ENCODE peak calls at places on chromosome 12, in four cellular contexts. One of them, this sample, is unnamed.
A peak's percentile ranks its signal among the peaks of the same experiment; 100 is the strongest.

GRCh38 chr12:76186507-76186906 is 102.0 kb upstream of the NAP1L1 start:
- DNase-seq in mammary epithelial cell: no peak
- DNase-seq in activated B cell treated with CpG ODN at 0.5 μM for 24 hours: no peak
- DNase-seq in endothelial cell: no peak
- DNase-seq in this sample: no peak

GRCh38 chr12:15220961-15221885 is at the start of gene RERG:
- DNase-seq in endothelial cell: peak; percentile 96
- DNase-seq in activated B cell treated with CpG ODN at 0.5 μM for 24 hours: peak; percentile 72
- DNase-seq in mammary epithelial cell: peak; percentile 54
- DNase-seq in this sample: peak; percentile 83

GRCh38 chr12:104482748-104483147 is 26.0 kb downstream of the CHST11 start:
- DNase-seq in endothelial cell: no peak
- DNase-seq in mammary epithelial cell: no peak
- DNase-seq in activated B cell treated with CpG ODN at 0.5 μM for 24 hours: no peak
- DNase-seq in this sample: no peak

GRCh38 chr12:88633312-88633711 is 53.0 kb upstream of the KITLG start:
- DNase-seq in mammary epithelial cell: no peak
- DNase-seq in activated B cell treated with CpG ODN at 0.5 μM for 24 hours: no peak
- DNase-seq in endothelial cell: no peak
- DNase-seq in this sample: no peak

GRCh38 chr12:31518680-31519227 is 72.2 kb downstream of the DENND5B start:
- DNase-seq in activated B cell treated with CpG ODN at 0.5 μM for 24 hours: no peak
- DNase-seq in endothelial cell: no peak
- DNase-seq in mammary epithelial cell: peak; percentile 97
- DNase-seq in this sample: no peak

GRCh38 chr12:75487310-75487709 is 6.8 kb downstream of the GLIPR1 start:
- DNase-seq in activated B cell treated with CpG ODN at 0.5 μM for 24 hours: no peak
- DNase-seq in mammary epithelial cell: no peak
- DNase-seq in endothelial cell: no peak
- DNase-seq in this sample: no peak

GRCh38 chr12:102096855-102097254 is 23.1 kb downstream of the NUP37 start:
- DNase-seq in activated B cell treated with CpG ODN at 0.5 μM for 24 hours: no peak
- DNase-seq in mammary epithelial cell: no peak
- DNase-seq in endothelial cell: no peak
- DNase-seq in this sample: no peak

GRCh38 chr12:3238196-3238595 is 161.0 kb downstream of the TSPAN9 start:
- DNase-seq in activated B cell treated with CpG ODN at 0.5 μM for 24 hours: no peak
- DNase-seq in mammary epithelial cell: no peak
- DNase-seq in endothelial cell: no peak
- DNase-seq in this sample: no peak

GRCh38 chr12:106984588-106985137 is 2.3 kb downstream of the MTERF2 start:
- DNase-seq in endothelial cell: no peak
- DNase-seq in activated B cell treated with CpG ODN at 0.5 μM for 24 hours: no peak
- DNase-seq in mammary epithelial cell: no peak
- DNase-seq in this sample: no peak

GRCh38 chr12:101634724-101635123 is 40.0 kb downstream of the MYBPC1 start:
- DNase-seq in activated B cell treated with CpG ODN at 0.5 μM for 24 hours: no peak
- DNase-seq in mammary epithelial cell: no peak
- DNase-seq in endothelial cell: no peak
- DNase-seq in this sample: peak; percentile 56

GRCh38 chr12:111274820-111275219 is 94.1 kb downstream of the PHETA1 start:
- DNase-seq in mammary epithelial cell: no peak
- DNase-seq in activated B cell treated with CpG ODN at 0.5 μM for 24 hours: no peak
- DNase-seq in endothelial cell: no peak
- DNase-seq in this sample: no peak

GRCh38 chr12:90984114-90984513 is 20.7 kb downstream of the EPYC start:
- DNase-seq in endothelial cell: no peak
- DNase-seq in mammary epithelial cell: no peak
- DNase-seq in activated B cell treated with CpG ODN at 0.5 μM for 24 hours: no peak
- DNase-seq in this sample: no peak

GRCh38 chr12:3284411-3284810 is 206.6 kb upstream of the PRMT8 start:
- DNase-seq in mammary epithelial cell: no peak
- DNase-seq in activated B cell treated with CpG ODN at 0.5 μM for 24 hours: no peak
- DNase-seq in endothelial cell: no peak
- DNase-seq in this sample: no peak

GRCh38 chr12:15788266-15789214 is 648 bp downstream of the EPS8 start:
- DNase-seq in endothelial cell: peak; percentile 24
- DNase-seq in activated B cell treated with CpG ODN at 0.5 μM for 24 hours: no peak
- DNase-seq in mammary epithelial cell: peak; percentile 75
- DNase-seq in this sample: peak; percentile 48

GRCh38 chr12:46921048-46921753 is 95.4 kb upstream of the SLC38A4 start:
- DNase-seq in activated B cell treated with CpG ODN at 0.5 μM for 24 hours: no peak
- DNase-seq in endothelial cell: no peak
- DNase-seq in mammary epithelial cell: peak; percentile 70
- DNase-seq in this sample: no peak

GRCh38 chr12:30329281-30329680 is 366.4 kb downstream of the IPO8 start:
- DNase-seq in activated B cell treated with CpG ODN at 0.5 μM for 24 hours: no peak
- DNase-seq in mammary epithelial cell: peak; percentile 8
- DNase-seq in endothelial cell: no peak
- DNase-seq in this sample: no peak

GRCh38 chr12:51852404-51853137 is 4.1 kb upstream of the FIGNL2 start:
- DNase-seq in mammary epithelial cell: no peak
- DNase-seq in activated B cell treated with CpG ODN at 0.5 μM for 24 hours: no peak
- DNase-seq in endothelial cell: no peak
- DNase-seq in this sample: no peak

GRCh38 chr12:113131556-113131955 is 4.0 kb downstream of the RASAL1 start:
- DNase-seq in activated B cell treated with CpG ODN at 0.5 μM for 24 hours: no peak
- DNase-seq in mammary epithelial cell: no peak
- DNase-seq in endothelial cell: no peak
- DNase-seq in this sample: no peak

GRCh38 chr12:82517808-82518207 is 159.5 kb downstream of the METTL25 start:
- DNase-seq in endothelial cell: no peak
- DNase-seq in activated B cell treated with CpG ODN at 0.5 μM for 24 hours: no peak
- DNase-seq in mammary epithelial cell: no peak
- DNase-seq in this sample: no peak

GRCh38 chr12:51836833-51837184 is 11.7 kb downstream of the FIGNL2 start:
- DNase-seq in activated B cell treated with CpG ODN at 0.5 μM for 24 hours: no peak
- DNase-seq in mammary epithelial cell: no peak
- DNase-seq in endothelial cell: no peak
- DNase-seq in this sample: no peak

GRCh38 chr12:13135336-13136178 is 32.1 kb upstream of the GSG1 start:
- DNase-seq in mammary epithelial cell: peak; percentile 96
- DNase-seq in activated B cell treated with CpG ODN at 0.5 μM for 24 hours: no peak
- DNase-seq in endothelial cell: no peak
- DNase-seq in this sample: no peak
- TF ChIP-seq CTCF in mammary epithelial cell: peak; percentile 42
- TF ChIP-seq CTCF in activated B cell treated with CpG ODN at 0.5 μM for 24 hours: no peak
- TF ChIP-seq CTCF in endothelial cell: no peak
- TF ChIP-seq CTCF in this sample: no peak

GRCh38 chr12:109842021-109842420 is 8.8 kb upstream of the TRPV4 start:
- DNase-seq in endothelial cell: no peak
- DNase-seq in mammary epithelial cell: no peak
- DNase-seq in activated B cell treated with CpG ODN at 0.5 μM for 24 hours: no peak
- DNase-seq in this sample: peak; percentile 12
- TF ChIP-seq CTCF in endothelial cell: peak; percentile 7
- TF ChIP-seq CTCF in mammary epithelial cell: no peak
- TF ChIP-seq CTCF in activated B cell treated with CpG ODN at 0.5 μM for 24 hours: no peak
- TF ChIP-seq CTCF in this sample: no peak

DNA sequence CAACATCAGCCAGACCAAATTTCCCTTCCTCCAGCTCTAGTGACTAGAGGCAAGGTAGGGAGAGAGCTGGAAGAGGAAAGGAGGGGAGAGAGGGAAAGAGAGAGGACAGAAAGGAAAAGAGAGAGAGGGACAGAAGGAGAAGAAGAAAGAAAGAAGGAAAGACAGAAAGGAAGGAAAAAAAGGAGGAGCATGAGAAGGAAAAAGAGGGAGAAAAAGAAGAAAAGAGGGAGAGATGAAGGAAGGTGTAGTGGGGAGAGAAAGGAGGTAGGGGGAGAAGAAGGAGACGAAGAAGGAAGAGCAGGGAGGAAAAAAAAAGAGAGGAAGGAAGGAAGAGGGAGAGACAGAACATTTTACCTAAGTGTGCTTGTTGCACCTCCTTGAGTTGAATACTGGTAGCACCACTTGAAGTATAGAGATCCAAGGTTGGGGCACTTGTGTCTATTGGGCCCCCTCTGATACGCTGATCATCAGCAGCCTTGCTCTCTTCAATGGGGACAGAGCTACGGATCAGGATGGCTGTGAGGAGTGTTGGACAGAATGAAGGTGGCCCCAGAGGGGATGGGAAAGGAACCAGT is 232.5 kb downstream of the SUDS3 start:
- DNase-seq in mammary epithelial cell: no peak
- DNase-seq in endothelial cell: no peak
- DNase-seq in activated B cell treated with CpG ODN at 0.5 μM for 24 hours: no peak
- DNase-seq in this sample: no peak
- TF ChIP-seq CTCF in mammary epithelial cell: no peak
- TF ChIP-seq CTCF in endothelial cell: no peak
- TF ChIP-seq CTCF in activated B cell treated with CpG ODN at 0.5 μM for 24 hours: no peak
- TF ChIP-seq CTCF in this sample: no peak

DNA sequence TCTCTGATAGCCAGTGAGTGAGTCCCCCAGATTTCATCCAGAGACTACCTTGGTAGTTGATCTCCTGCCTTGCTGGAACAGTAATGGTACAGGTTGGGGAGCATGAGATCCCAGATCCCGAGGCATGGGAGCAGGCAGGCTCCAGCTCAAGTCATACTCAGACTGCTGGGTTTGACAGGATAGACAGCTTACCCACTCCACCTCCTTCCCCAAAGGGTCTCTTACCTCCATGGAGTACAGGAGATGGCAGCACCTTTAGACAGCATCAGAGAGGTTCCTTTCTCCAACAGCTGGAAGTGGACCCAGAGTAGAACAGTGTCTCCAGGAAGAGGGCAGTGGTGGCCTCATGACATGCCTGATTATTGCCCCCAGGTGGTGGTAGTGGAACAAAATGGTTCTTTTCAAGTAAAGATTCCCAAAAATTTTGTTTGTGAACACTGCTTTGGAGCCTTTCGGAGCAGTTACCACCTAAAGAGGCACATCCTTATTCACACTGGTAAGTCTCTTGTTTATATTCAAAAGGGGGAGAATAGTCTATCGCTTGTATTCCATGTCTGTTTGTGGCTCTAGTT is 4.9 kb upstream of the CSAD start:
- DNase-seq in activated B cell treated with CpG ODN at 0.5 μM for 24 hours: no peak
- DNase-seq in endothelial cell: no peak
- DNase-seq in mammary epithelial cell: no peak
- DNase-seq in this sample: no peak
- TF ChIP-seq CTCF in activated B cell treated with CpG ODN at 0.5 μM for 24 hours: no peak
- TF ChIP-seq CTCF in endothelial cell: no peak
- TF ChIP-seq CTCF in mammary epithelial cell: no peak
- TF ChIP-seq CTCF in this sample: no peak

GRCh38 chr12:124578445-124578844 is 11.0 kb upstream of the NCOR2 start:
- DNase-seq in mammary epithelial cell: no peak
- DNase-seq in activated B cell treated with CpG ODN at 0.5 μM for 24 hours: no peak
- DNase-seq in endothelial cell: no peak
- DNase-seq in this sample: no peak
- TF ChIP-seq CTCF in mammary epithelial cell: peak; percentile 39
- TF ChIP-seq CTCF in activated B cell treated with CpG ODN at 0.5 μM for 24 hours: no peak
- TF ChIP-seq CTCF in endothelial cell: no peak
- TF ChIP-seq CTCF in this sample: no peak

GRCh38 chr12:6751767-6752166 is 1.2 kb downstream of the MLF2 start:
- DNase-seq in activated B cell treated with CpG ODN at 0.5 μM for 24 hours: no peak
- DNase-seq in endothelial cell: no peak
- DNase-seq in mammary epithelial cell: no peak
- DNase-seq in this sample: no peak

GRCh38 chr12:6753772-6754356 is 923 bp upstream of the MLF2 start:
- DNase-seq in mammary epithelial cell: no peak
- DNase-seq in endothelial cell: no peak
- DNase-seq in activated B cell treated with CpG ODN at 0.5 μM for 24 hours: no peak
- DNase-seq in this sample: no peak

GRCh38 chr12:6752931-6753771 is at the start of gene MLF2:
- DNase-seq in mammary epithelial cell: peak; percentile 98
- DNase-seq in endothelial cell: peak; percentile 99
- DNase-seq in activated B cell treated with CpG ODN at 0.5 μM for 24 hours: peak; percentile 98
- DNase-seq in this sample: peak; percentile 98

GRCh38 chr12:6750506-6750905 is 2.4 kb downstream of the MLF2 start:
- DNase-seq in mammary epithelial cell: peak; percentile 16
- DNase-seq in activated B cell treated with CpG ODN at 0.5 μM for 24 hours: no peak
- DNase-seq in endothelial cell: no peak
- DNase-seq in this sample: no peak

DNA sequence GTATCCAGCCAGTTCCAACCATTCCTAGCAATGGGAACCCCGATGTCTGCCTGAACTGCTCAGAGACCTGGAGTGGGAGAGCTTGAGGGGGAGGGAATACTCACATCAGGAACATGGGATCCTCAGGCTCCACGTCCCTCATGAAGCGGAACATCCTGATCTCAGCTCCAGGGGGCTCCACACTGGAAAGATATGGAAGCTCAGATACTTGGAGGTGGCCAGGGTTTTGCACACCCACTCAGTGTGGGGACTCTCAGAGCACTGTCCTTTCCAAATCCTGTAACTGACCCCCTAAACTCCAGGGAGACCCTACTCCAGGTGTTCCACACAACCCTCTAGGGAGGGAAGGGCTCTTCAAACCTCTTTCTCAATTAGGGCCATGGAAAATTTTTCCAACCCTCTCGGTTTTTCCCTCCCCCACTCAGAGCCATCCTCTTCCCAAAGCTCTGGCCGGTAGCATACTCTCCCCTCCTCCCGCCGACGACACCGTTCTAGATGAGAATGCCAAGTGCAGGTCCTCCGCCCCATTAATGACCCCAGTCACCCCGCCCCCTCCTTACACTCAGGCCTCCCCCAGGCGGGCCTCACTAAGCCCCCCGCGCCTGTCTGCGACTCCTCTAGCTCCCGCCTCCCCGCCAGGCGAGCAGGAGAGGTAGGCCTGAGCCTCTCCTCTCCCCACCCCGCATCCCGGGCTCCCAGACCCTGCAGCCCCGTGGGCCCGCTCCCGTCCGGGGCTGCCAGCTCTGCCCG is 585 bp downstream of the MLF2 start:
- DNase-seq in activated B cell treated with CpG ODN at 0.5 μM for 24 hours: no peak
- DNase-seq in endothelial cell: peak; percentile 38
- DNase-seq in mammary epithelial cell: peak; percentile 14
- DNase-seq in this sample: no peak
- TF ChIP-seq CTCF in activated B cell treated with CpG ODN at 0.5 μM for 24 hours: no peak
- TF ChIP-seq CTCF in endothelial cell: peak; percentile 18
- TF ChIP-seq CTCF in mammary epithelial cell: peak; percentile 39
- TF ChIP-seq CTCF in this sample: no peak

DNA sequence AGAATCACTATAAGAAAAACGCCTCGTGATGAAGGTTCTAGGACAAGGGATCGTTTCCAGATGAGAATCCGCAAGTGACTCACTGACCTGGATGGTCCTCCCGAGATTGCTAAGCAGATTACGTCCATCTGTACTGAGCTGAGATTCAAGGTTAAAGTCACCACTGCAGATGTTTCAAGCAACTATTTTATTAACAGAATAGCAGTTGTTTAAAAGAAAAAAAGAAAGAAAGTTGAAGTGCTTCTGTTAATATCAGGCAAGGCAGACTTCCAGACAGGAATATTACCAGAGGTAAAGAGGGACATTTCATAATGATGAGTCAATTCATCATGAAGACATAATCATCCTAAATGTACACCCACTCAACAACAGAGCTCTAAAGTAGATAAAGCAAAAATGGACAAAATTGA is 17.9 kb downstream of the PXN start:
- DNase-seq in activated B cell treated with CpG ODN at 0.5 μM for 24 hours: no peak
- DNase-seq in mammary epithelial cell: peak; percentile 73
- DNase-seq in endothelial cell: no peak
- DNase-seq in this sample: no peak
- TF ChIP-seq CTCF in activated B cell treated with CpG ODN at 0.5 μM for 24 hours: no peak
- TF ChIP-seq CTCF in mammary epithelial cell: no peak
- TF ChIP-seq CTCF in endothelial cell: no peak
- TF ChIP-seq CTCF in this sample: no peak

GRCh38 chr12:121296618-121297476 is at the start of gene CAMKK2:
- DNase-seq in endothelial cell: peak; percentile 86
- DNase-seq in mammary epithelial cell: peak; percentile 79
- DNase-seq in activated B cell treated with CpG ODN at 0.5 μM for 24 hours: peak; percentile 94
- DNase-seq in this sample: peak; percentile 99
- TF ChIP-seq CTCF in endothelial cell: no peak
- TF ChIP-seq CTCF in mammary epithelial cell: peak; percentile 36
- TF ChIP-seq CTCF in activated B cell treated with CpG ODN at 0.5 μM for 24 hours: no peak
- TF ChIP-seq CTCF in this sample: peak; percentile 24